ENCODE peak calls at places on chromosomes 7 and 10, in eight cellular contexts. E is AG08395; Q is GM23338; H is posterior vena cava; Z is LoVo; J is stimulated activated CD8-positive, alpha-beta memory T cell treated with anti-CD3 and anti-CD28 coated beads, Interleukin-15, amount 100 ng/mL, for 24 hours; R is Calu3; B is mucosa of gallbladder. S is an unnamed sample.

GRCh38 chr7:157553256-157553655 is 216.5 kb downstream of the DNAJB6 start:
- DNase-seq in E (no peak), Q (no peak), H (peak), Z (no peak), J (no peak), R (no peak), B (no peak), S (no peak)

GRCh38 chr10:102421645-102422585 is 1.3 kb downstream of the FBXL15 start:
- DNase-seq in E (no peak), Q (peak), H (no peak), Z (peak), J (no peak), R (peak), B (no peak), S (no peak)

GRCh38 chr7:142583424-142583823 is 165.8 kb upstream of the PRSS1 start:
- DNase-seq in E (peak), Q (no peak), H (no peak), Z (peak), J (no peak), R (peak), B (peak), S (no peak)

GRCh38 chr7:68857571-68857970 is 740.7 kb upstream of the AUTS2 start:
- DNase-seq in E (no peak), Q (no peak), H (no peak), Z (no peak), J (no peak), R (no peak), B (no peak), S (no peak)

GRCh38 chr10:69641261-69641980 is 11.4 kb downstream of the FAM241B start:
- DNase-seq in E (peak), Q (no peak), H (peak), Z (no peak), J (no peak), R (no peak), B (no peak), S (no peak)

GRCh38 chr10:101489355-101489754 is 98.7 kb downstream of the POLL start:
- DNase-seq in E (no peak), Q (no peak), H (no peak), Z (peak), J (no peak), R (no peak), B (no peak), S (no peak)

GRCh38 chr7:29123611-29124190 is 22.6 kb downstream of the CPVL start:
- DNase-seq in E (no peak), Q (peak), H (no peak), Z (no peak), J (no peak), R (no peak), B (no peak), S (no peak)

GRCh38 chr7:22594020-22594419 is 94.0 kb upstream of the STEAP1B start:
- DNase-seq in E (no peak), Q (no peak), H (no peak), Z (no peak), J (no peak), R (no peak), B (no peak), S (no peak)

GRCh38 chr10:16756561-16757221 is 60.5 kb downstream of the RSU1 start:
- DNase-seq in E (peak), Q (no peak), H (no peak), Z (no peak), J (no peak), R (no peak), B (no peak), S (no peak)

GRCh38 chr10:86387221-86387794 is 20.7 kb upstream of the GRID1 start:
- DNase-seq in E (no peak), Q (no peak), H (no peak), Z (no peak), J (no peak), R (no peak), B (no peak), S (no peak)

GRCh38 chr7:114432627-114433026 is 18.0 kb downstream of the FOXP2 start:
- DNase-seq in E (no peak), Q (no peak), H (no peak), Z (no peak), J (no peak), R (no peak), B (no peak), S (no peak)

GRCh38 chr10:34742456-34742855 is 72.6 kb downstream of the PARD3 start:
- DNase-seq in E (no peak), Q (no peak), H (no peak), Z (no peak), J (no peak), R (no peak), B (no peak), S (no peak)

GRCh38 chr7:43170571-43170970 is 58.1 kb downstream of the HECW1 start:
- DNase-seq in E (no peak), Q (no peak), H (no peak), Z (no peak), J (no peak), R (no peak), B (no peak), S (no peak)

GRCh38 chr7:15199482-15199881 is 296.9 kb upstream of the DGKB start:
- DNase-seq in E (no peak), Q (peak), H (no peak), Z (peak), J (no peak), R (no peak), B (no peak), S (no peak)

GRCh38 chr7:40604601-40605438 is 470.0 kb downstream of the SUGCT start:
- DNase-seq in E (no peak), Q (peak), H (peak), Z (no peak), J (no peak), R (peak), B (peak), S (no peak)

GRCh38 chr10:20795391-20795790 is 101.7 kb downstream of the NEBL start:
- DNase-seq in E (no peak), Q (no peak), H (no peak), Z (no peak), J (no peak), R (no peak), B (no peak), S (no peak)

GRCh38 chr10:5776150-5776880 is 36.9 kb downstream of the GDI2 start:
- DNase-seq in E (peak), Q (peak), H (no peak), Z (no peak), J (no peak), R (no peak), B (no peak), S (no peak)

GRCh38 chr10:77919713-77920108 is 6.8 kb downstream of the DLG5 start:
- DNase-seq in E (peak), Q (no peak), H (no peak), Z (no peak), J (no peak), R (no peak), B (no peak), S (no peak)

GRCh38 chr7:121853307-121853706 is 19.7 kb upstream of the PTPRZ1 start:
- DNase-seq in E (no peak), Q (no peak), H (no peak), Z (no peak), J (no peak), R (no peak), B (no peak), S (no peak)

GRCh38 chr7:112550468-112551060 is 69.8 kb downstream of the LSMEM1 start:
- DNase-seq in E (peak), Q (peak), H (no peak), Z (peak), J (no peak), R (peak), B (peak), S (no peak)

GRCh38 chr7:100823140-100823525 is 4.2 kb downstream of the EPHB4 start:
- DNase-seq in E (no peak), Q (no peak), H (no peak), Z (no peak), J (no peak), R (no peak), B (no peak), S (no peak)

GRCh38 chr10:92847185-92847864 is 995 bp upstream of the EXOC6 start:
- DNase-seq in E (no peak), Q (no peak), H (no peak), Z (no peak), J (no peak), R (no peak), B (no peak), S (no peak)

GRCh38 chr10:44908936-44909335 is 2.2 kb upstream of the TMEM72 start:
- DNase-seq in E (no peak), Q (no peak), H (peak), Z (no peak), J (no peak), R (no peak), B (peak), S (no peak)

GRCh38 chr10:3963191-3963673 is 178.2 kb upstream of the KLF6 start:
- DNase-seq in E (no peak), Q (no peak), H (no peak), Z (peak), J (no peak), R (peak), B (no peak), S (no peak)

GRCh38 chr10:114974625-114975421 is 36.8 kb downstream of the TRUB1 start:
- DNase-seq in E (no peak), Q (no peak), H (no peak), Z (no peak), J (no peak), R (no peak), B (no peak), S (no peak)

S was measured in BJ.